ENCODE peak calls at places on chromosomes 2 and 18, in ten cellular contexts. U is activated CD4-positive, alpha-beta T cell treated with anti-CD3 and anti-CD28 coated beads, Interleukin-2, amount 10 ng/mL, durations not matched to agents 24 days and 14 days; T is SK-MEL-5; K is activated T-cell treated with anti-CD3 and anti-CD28 coated beads for 48 hours; N is iris pigment epithelial cell; F is CD4-positive, alpha-beta T cell; Z is stimulated activated CD4-positive, alpha-beta T cell treated with anti-CD3 and anti-CD28 coated beads, Interleukin-12 subunit alpha, Interleukin-12 subunit beta, amount 100 ng/mL, for 4 hours; M is NCI-H460; J is NCI-H82; D is EL. R is an unnamed sample.

GRCh38 chr2:174800436-174801195 is 36.3 kb upstream of the CHRNA1 start:
- DNase-seq in J (no peak), T (no peak), D (no peak), N (no peak), M (no peak), K (no peak), U (no peak), Z (no peak), F (no peak), R (no peak)

GRCh38 chr2:96154506-96155380 is 9.5 kb upstream of the DUSP2 start:
- DNase-seq in M (no peak), N (no peak), F (no peak), U (no peak), J (no peak), K (no peak), Z (no peak), T (no peak), D (no peak), R (peak)

GRCh38 chr2:159516241-159516758 is 100.0 kb downstream of the BAZ2B start:
- DNase-seq in J (peak), T (peak), F (no peak), D (peak), N (peak), U (peak), K (no peak), Z (no peak), M (peak), R (no peak)

GRCh38 chr18:47261902-47262301 is 10.4 kb upstream of the SKOR2 start:
- DNase-seq in M (no peak), F (no peak), N (no peak), D (no peak), U (no peak), K (no peak), T (no peak), Z (no peak), J (no peak), R (no peak)

GRCh38 chr2:98663521-98664090 is 55.2 kb downstream of the UNC50 start:
- DNase-seq in F (no peak), K (no peak), N (no peak), T (no peak), M (no peak), D (no peak), U (peak), Z (no peak), J (no peak), R (no peak)

GRCh38 chr2:40202798-40203400 is 249.0 kb downstream of the SLC8A1 start:
- DNase-seq in J (peak), U (no peak), K (no peak), T (no peak), N (peak), Z (no peak), D (peak), M (no peak), F (no peak), R (no peak)

GRCh38 chr2:162113771-162114168 is 38.3 kb downstream of the GCG start:
- DNase-seq in D (peak), T (peak), K (no peak), M (no peak), F (no peak), U (peak), J (no peak), Z (no peak), N (peak), R (no peak)

GRCh38 chr2:38568724-38569478 is 33.8 kb downstream of the HNRNPLL start:
- DNase-seq in M (no peak), J (no peak), T (no peak), F (no peak), U (no peak), N (no peak), K (no peak), Z (no peak), D (no peak), R (no peak)

GRCh38 chr2:68739261-68740183 is 4.9 kb downstream of the ARHGAP25 start:
- DNase-seq in J (no peak), M (no peak), Z (no peak), K (no peak), F (no peak), U (no peak), N (no peak), T (no peak), D (no peak), R (no peak)

GRCh38 chr18:3094355-3094684 is 81.4 kb upstream of the LPIN2 start:
- DNase-seq in J (no peak), Z (no peak), F (no peak), M (no peak), N (no peak), K (no peak), T (no peak), U (no peak), D (no peak), R (no peak)

GRCh38 chr2:112688086-112688880 is 32.5 kb upstream of the NT5DC4 start:
- DNase-seq in Z (no peak), T (no peak), U (no peak), F (no peak), M (no peak), N (peak), J (no peak), K (no peak), D (peak), R (no peak)

GRCh38 chr2:112272669-112273068 is 2.7 kb upstream of the ZC3H6 start:
- DNase-seq in D (no peak), K (no peak), N (no peak), T (no peak), Z (no peak), U (no peak), J (peak), F (no peak), M (no peak), R (no peak)

GRCh38 chr2:178804791-178805190 is 2.4 kb downstream of the TTN start:
- DNase-seq in Z (no peak), M (peak), J (peak), F (no peak), K (no peak), N (peak), D (peak), T (peak), U (no peak), R (no peak)

GRCh38 chr2:44655401-44655864 is 286.1 kb upstream of the SIX3 start:
- DNase-seq in N (no peak), F (no peak), D (no peak), M (no peak), U (no peak), K (no peak), J (peak), Z (no peak), T (no peak), R (no peak)